ENCODE peak calls at places on chromosomes 1 and 21, in seven cellular contexts. V is WTC11, M is HCT116, H is H1, C is HepG2, T is GM12878, A is K562. B is an unnamed sample.

GRCh38 chr1:206909167-206909882 is 12.1 kb downstream of the IL24 start:
- DNase-seq in T (no peak), M (no peak), H (no peak), V (peak; percentile 76), A (peak; percentile 77), C (no peak), B (peak; percentile 56)

GRCh38 chr1:4033129-4033676 is 133.1 kb upstream of the C1orf174 start:
- DNase-seq in V (no peak), T (no peak), A (no peak), C (no peak), M (no peak), H (no peak), B (no peak)

GRCh38 chr1:234473123-234473522 is 5.9 kb downstream of the TARBP1 start:
- DNase-seq in V (no peak), H (no peak), C (no peak), T (no peak), M (no peak), A (no peak), B (no peak)

GRCh38 chr1:218633238-218633948 is 288.3 kb downstream of the TGFB2 start:
- DNase-seq in M (no peak), C (no peak), A (no peak), T (no peak), H (no peak), V (no peak), B (no peak)

GRCh38 chr1:38296047-38296446 is 249.5 kb upstream of the POU3F1 start:
- DNase-seq in A (no peak), M (no peak), T (no peak), H (no peak), C (no peak), V (no peak), B (no peak)

GRCh38 chr21:38696617-38697016 is 109.1 kb upstream of the ETS2 start:
- DNase-seq in A (no peak), V (peak; percentile 16), M (no peak), C (no peak), T (no peak), H (no peak), B (no peak)

GRCh38 chr21:29943885-29944284 is 4.1 kb upstream of the GRIK1 start:
- DNase-seq in V (no peak), T (no peak), C (no peak), H (no peak), M (no peak), A (no peak), B (no peak)

GRCh38 chr21:28763809-28764418 is 228.8 kb downstream of the LTN1 start:
- DNase-seq in M (no peak), C (no peak), A (no peak), H (no peak), T (no peak), V (no peak), B (no peak)

GRCh38 chr1:67863637-67864036 is 30.4 kb upstream of the GNG12 start:
- DNase-seq in M (no peak), V (no peak), A (no peak), C (no peak), T (no peak), H (no peak), B (no peak)

GRCh38 chr1:16342331-16343062 is 9.8 kb downstream of the FBXO42 start:
- DNase-seq in C (no peak), M (no peak), H (no peak), A (peak; percentile 11), V (no peak), T (no peak), B (no peak)

GRCh38 chr21:14862794-14863720 is 201.7 kb downstream of the NRIP1 start:
- DNase-seq in M (no peak), V (no peak), T (no peak), C (peak; percentile 13), H (no peak), A (peak; percentile 17), B (no peak)

GRCh38 chr1:200938955-200939354 is 44.3 kb downstream of the INAVA start:
- DNase-seq in M (no peak), A (no peak), V (no peak), H (no peak), C (no peak), T (no peak), B (no peak)

GRCh38 chr21:44847261-44848056 is 26.0 kb downstream of the PTTG1IP start:
- DNase-seq in C (no peak), H (no peak), V (no peak), T (no peak), M (no peak), A (no peak), B (no peak)
- TF ChIP-seq SP1 in C (no peak), H (no peak), V (no peak), T (no peak), M (no peak), A (peak; percentile 43), B (no peak)

GRCh38 chr1:55882931-55883330 is 667.8 kb upstream of the USP24 start:
- DNase-seq in A (no peak), C (no peak), T (no peak), V (no peak), M (no peak), H (no peak), B (no peak)
- TF ChIP-seq SP1 in A (no peak), C (no peak), T (no peak), V (no peak), M (no peak), H (no peak), B (no peak)

GRCh38 chr1:99707535-99708142 is 58.8 kb downstream of the FRRS1 start:
- DNase-seq in M (peak; percentile 35), T (peak; percentile 11), V (peak; percentile 73), H (no peak), C (peak; percentile 55), A (peak; percentile 57), B (peak; percentile 67)

GRCh38 chr1:99700020-99700419 is 54.1 kb downstream of the PALMD start:
- DNase-seq in H (no peak), M (no peak), V (no peak), T (no peak), C (no peak), A (no peak), B (no peak)

GRCh38 chr1:99702221-99702620 is 56.3 kb downstream of the PALMD start:
- DNase-seq in M (no peak), V (no peak), C (no peak), T (no peak), A (no peak), H (no peak), B (no peak)

GRCh38 chr1:99704356-99704816 is 58.5 kb downstream of the PALMD start:
- DNase-seq in M (no peak), C (no peak), H (no peak), T (no peak), V (no peak), A (no peak), B (no peak)

DNA sequence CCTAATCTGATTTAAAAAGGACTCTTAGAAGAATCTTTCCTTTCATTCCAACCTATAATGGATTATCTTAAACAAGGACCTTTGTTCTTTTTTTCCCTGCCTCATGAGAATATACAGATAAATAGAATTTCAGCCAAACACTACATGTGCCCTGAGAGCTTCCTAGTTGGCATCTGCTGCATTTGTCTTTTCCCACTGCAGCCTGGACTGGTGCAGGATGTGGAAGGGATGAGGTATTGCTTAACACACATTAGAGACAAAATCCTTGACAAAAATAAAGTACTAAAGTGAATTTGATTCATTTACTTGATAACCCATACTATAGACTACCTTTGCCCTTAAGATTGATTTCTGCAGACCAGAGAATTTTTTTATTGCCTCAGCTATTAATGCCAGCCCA is 59.5 kb downstream of the PALMD start:
- DNase-seq in C (no peak), T (no peak), H (no peak), M (no peak), V (no peak), A (no peak), B (no peak)
- TF ChIP-seq SP1 in C (no peak), T (no peak), H (no peak), M (no peak), V (no peak), A (no peak), B (no peak)

GRCh38 chr1:8706995-8707396 is 110.4 kb downstream of the RERE start:
- DNase-seq in C (peak; percentile 54), T (no peak), H (no peak), A (no peak), M (no peak), V (no peak), B (peak; percentile 46)
- TF ChIP-seq SP1 in C (no peak), T (no peak), H (peak; percentile 60), A (no peak), M (no peak), V (no peak), B (no peak)

DNA sequence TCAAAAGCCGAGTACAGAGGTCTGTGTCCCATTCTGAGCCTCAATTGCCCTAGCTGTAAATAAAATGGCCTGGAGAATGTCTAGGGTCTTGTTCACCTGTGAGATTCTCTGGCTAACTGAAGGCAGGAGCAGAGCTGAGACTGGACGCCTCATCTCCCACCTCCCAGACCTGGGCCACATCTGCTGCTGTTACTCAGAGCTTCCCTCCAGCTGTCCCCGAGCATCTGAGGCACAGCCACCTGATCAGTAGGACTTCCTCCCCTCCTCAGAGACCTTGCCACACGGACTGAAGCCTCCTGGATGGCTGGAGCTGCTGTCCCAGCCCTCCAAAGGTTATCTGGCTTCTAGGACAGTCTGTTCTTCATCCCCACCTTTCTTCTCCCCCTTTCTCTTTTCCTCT is 62.4 kb downstream of the TMEM53 start:
- DNase-seq in C (no peak), M (no peak), T (no peak), A (no peak), H (no peak), V (no peak), B (no peak)
- TF ChIP-seq SP1 in C (no peak), M (no peak), T (no peak), A (no peak), H (no peak), V (no peak), B (no peak)

GRCh38 chr1:1847061-1847460 is 43.8 kb downstream of the GNB1 start:
- DNase-seq in M (no peak), H (no peak), T (no peak), V (no peak), C (peak; percentile 36), A (no peak), B (no peak)
- TF ChIP-seq SP1 in M (no peak), H (no peak), T (no peak), V (no peak), C (no peak), A (no peak), B (no peak)

GRCh38 chr1:158781104-158781503 is at the start of gene OR6N2:
- DNase-seq in M (no peak), A (no peak), V (no peak), H (no peak), C (no peak), T (no peak), B (no peak)
- TF ChIP-seq SP1 in M (no peak), A (no peak), V (no peak), H (no peak), C (no peak), T (no peak), B (no peak)